ENCODE peak calls at places on chromosomes 4 and X, in eight cellular contexts. S, K, Z, F, W, M, H and T are unnamed samples.

GRCh38 chrX:86014421-86014820 is 32.9 kb downstream of the CHM start:
- DNase-seq in W (no peak), F (no peak), H (no peak), Z (no peak), M (no peak), K (no peak), S (peak; percentile 37), T (no peak)

GRCh38 chr4:100417565-100417964 is 100.3 kb downstream of the EMCN start:
- DNase-seq in H (no peak), F (peak; percentile 60), W (no peak), M (no peak), K (peak; percentile 34), S (no peak), Z (peak; percentile 80), T (no peak)

GRCh38 chr4:140686799-140687198 is 69.4 kb downstream of the TBC1D9 start:
- DNase-seq in Z (peak; percentile 31), W (no peak), M (no peak), F (no peak), S (no peak), K (peak; percentile 13), H (no peak), T (no peak)

GRCh38 chrX:138492371-138492770 is 219.1 kb downstream of the FGF13 start:
- DNase-seq in W (no peak), Z (no peak), S (no peak), K (no peak), F (no peak), M (no peak), H (no peak), T (no peak)

GRCh38 chrX:38927592-38927991 is 126.3 kb downstream of the MID1IP1 start:
- DNase-seq in W (no peak), Z (no peak), S (no peak), H (no peak), K (no peak), M (no peak), F (no peak), T (no peak)

GRCh38 chrX:83997781-83998180 is 136.8 kb downstream of the CYLC1 start:
- DNase-seq in M (no peak), F (no peak), K (no peak), W (no peak), H (no peak), Z (no peak), S (no peak), T (no peak)

GRCh38 chr4:137735561-137736104 is 203.3 kb upstream of the PCDH18 start:
- DNase-seq in W (no peak), M (no peak), S (no peak), F (no peak), K (no peak), Z (peak; percentile 19), H (no peak), T (no peak)

GRCh38 chrX:104112326-104112951 is at the start of gene ZCCHC18:
- DNase-seq in S (peak; percentile 55), F (peak; percentile 28), Z (peak; percentile 20), H (no peak), W (peak; percentile 89), K (peak; percentile 57), M (peak; percentile 28), T (no peak)

GRCh38 chr4:104966349-104967033 is 180.2 kb upstream of the TET2 start:
- DNase-seq in W (no peak), S (no peak), F (no peak), Z (no peak), K (no peak), H (peak; percentile 96), M (no peak), T (peak; percentile 95)

GRCh38 chr4:59553063-59553738 is 1646.9 kb upstream of the ADGRL3 start:
- DNase-seq in F (peak; percentile 52), M (no peak), Z (peak; percentile 14), K (no peak), S (no peak), H (peak; percentile 55), W (no peak), T (no peak)

GRCh38 chr4:189547537-189547936 is 393.1 kb upstream of the FRG1 start:
- DNase-seq in S (no peak), F (no peak), M (no peak), H (no peak), Z (no peak), K (no peak), W (no peak), T (no peak)

GRCh38 chr4:23163649-23164436 is 471.1 kb downstream of the GBA3 start:
- DNase-seq in F (no peak), M (no peak), Z (no peak), K (peak; percentile 10), W (no peak), H (no peak), S (no peak), T (no peak)

GRCh38 chrX:1893758-1894294 is 279.0 kb downstream of the ASMT start:
- DNase-seq in F (no peak), S (no peak), H (no peak), Z (no peak), K (no peak), M (no peak), W (no peak), T (no peak)

GRCh38 chr4:153020460-153020859 is 84.3 kb downstream of the FHDC1 start:
- DNase-seq in H (no peak), K (no peak), M (no peak), F (no peak), W (no peak), S (no peak), Z (no peak), T (no peak)

GRCh38 chr4:26424143-26424542 is 66.1 kb downstream of the CCKAR start:
- DNase-seq in H (no peak), W (no peak), S (no peak), K (no peak), M (no peak), Z (no peak), F (no peak), T (no peak)

GRCh38 chr4:10853196-10853595 is 168.6 kb upstream of the CLNK start:
- DNase-seq in W (no peak), H (no peak), Z (no peak), K (no peak), S (no peak), M (no peak), F (no peak), T (no peak)

GRCh38 chr4:16205298-16206164 is 20.7 kb downstream of the TAPT1 start:
- DNase-seq in Z (no peak), M (no peak), W (no peak), K (no peak), F (no peak), H (no peak), S (no peak), T (no peak)

GRCh38 chrX:44338361-44338760 is 5.1 kb downstream of the EFHC2 start:
- DNase-seq in M (no peak), F (no peak), H (no peak), Z (no peak), W (no peak), S (no peak), K (no peak), T (no peak)

GRCh38 chrX:44344194-44344593 is 722 bp upstream of the EFHC2 start:
- DNase-seq in S (no peak), W (peak; percentile 87), F (no peak), K (no peak), H (no peak), Z (no peak), M (peak; percentile 52), T (no peak)

GRCh38 chrX:44343412-44343942 is at the start of gene EFHC2:
- DNase-seq in Z (peak; percentile 5), W (peak; percentile 88), K (no peak), M (peak; percentile 34), S (peak; percentile 53), H (no peak), F (no peak), T (no peak)

GRCh38 chrX:44344687-44345086 is 1.2 kb upstream of the EFHC2 start:
- DNase-seq in F (no peak), S (no peak), K (no peak), M (no peak), Z (no peak), W (no peak), H (no peak), T (no peak)

GRCh38 chrX:44342866-44343265 is 606 bp downstream of the EFHC2 start:
- DNase-seq in K (no peak), W (no peak), F (no peak), S (no peak), M (no peak), H (no peak), Z (no peak), T (no peak)
- H3K4me3 ChIP-seq in K (no peak overlapping the region), W (no peak overlapping the region), F (peak overlapping the region; percentile 61), S (no peak overlapping the region), M (peak overlapping the region; percentile 51), H (no peak overlapping the region), Z (peak overlapping the region; percentile 46), T (no peak overlapping the region)

GRCh38 chr4:4984186-4984585 is 35.1 kb downstream of the CYTL1 start:
- DNase-seq in F (no peak), Z (no peak), M (no peak), K (no peak), H (no peak), S (no peak), W (no peak), T (no peak)

GRCh38 chr4:4986856-4987255 is 32.4 kb downstream of the CYTL1 start:
- DNase-seq in H (no peak), Z (no peak), F (no peak), M (no peak), S (no peak), W (no peak), K (no peak), T (no peak)

GRCh38 chr4:4987656-4988055 is 31.6 kb downstream of the CYTL1 start:
- DNase-seq in H (no peak), W (no peak), F (no peak), S (no peak), Z (no peak), K (no peak), M (no peak), T (no peak)

GRCh38 chr4:4985036-4985435 is 34.2 kb downstream of the CYTL1 start:
- DNase-seq in W (no peak), F (no peak), Z (no peak), M (no peak), S (no peak), K (no peak), H (no peak), T (no peak)

DNA sequence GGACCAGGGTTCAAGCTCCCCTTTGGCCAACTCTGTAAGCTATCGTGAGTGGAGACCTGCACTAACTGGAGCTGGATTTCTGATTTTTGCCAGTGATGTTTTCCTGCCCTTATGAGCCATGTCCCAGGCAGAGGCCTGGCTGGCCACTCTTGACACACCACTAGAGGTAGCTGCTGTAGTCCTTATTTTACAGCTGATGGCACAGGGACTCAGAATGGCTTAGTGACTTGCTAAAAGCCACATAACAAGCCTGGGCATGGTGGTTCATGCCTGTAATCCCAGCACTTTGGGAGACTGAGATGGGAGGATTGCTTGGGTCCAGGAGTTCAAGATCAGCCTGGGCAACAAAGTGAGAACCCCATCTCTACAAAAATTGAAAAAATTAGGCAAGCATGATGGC is 33.4 kb downstream of the CYTL1 start:
- DNase-seq in Z (no peak), F (no peak), H (no peak), K (no peak), M (no peak), W (no peak), S (no peak), T (no peak)
- TF ChIP-seq CTCF in Z (peak; percentile 34), F (peak; percentile 30), H (no peak), K (peak; percentile 16), M (no peak), W (no peak), S (no peak), T (peak; percentile 14)

GRCh38 chr4:48483777-48484493 is 792 bp downstream of the SLC10A4 start:
- DNase-seq in W (peak; percentile 72), Z (no peak), S (no peak), K (no peak), H (no peak), F (no peak), M (no peak), T (no peak)
- H3K4me3 ChIP-seq in W (peak overlapping the region; percentile 25), Z (no peak overlapping the region), S (peak overlapping the region; percentile 35), K (no peak overlapping the region), H (no peak overlapping the region), F (no peak overlapping the region), M (peak overlapping the region; percentile 41), T (no peak overlapping the region)

GRCh38 chr4:81913427-81913878 is 441.7 kb upstream of the RASGEF1B start:
- DNase-seq in W (no peak), K (peak; percentile 31), S (no peak), F (no peak), M (peak; percentile 45), H (no peak), Z (peak; percentile 41), T (peak; percentile 19)
- TF ChIP-seq CTCF in W (peak; percentile 57), K (peak; percentile 52), S (peak; percentile 51), F (peak; percentile 41), M (peak; percentile 24), H (peak; percentile 84), Z (peak; percentile 65), T (peak; percentile 93)